ENCODE peak calls at places on chromosomes 2 and 18, in five cellular contexts. One of them, this sample, is unnamed.
A peak's percentile ranks its signal among the peaks of the same experiment; 100 is the strongest.

GRCh38 chr2:3429068-3429610 is 49.6 kb downstream of the TRAPPC12 start:
- ATAC-seq in aorta: no peak
- ATAC-seq in lung: no peak
- ATAC-seq in left lung: no peak
- ATAC-seq in body of pancreas: no peak
- ATAC-seq in this sample: no peak

GRCh38 chr2:58261215-58261614 is 20.1 kb upstream of the FANCL start:
- ATAC-seq in left lung: no peak
- ATAC-seq in body of pancreas: no peak
- ATAC-seq in lung: no peak
- ATAC-seq in aorta: no peak
- ATAC-seq in this sample: no peak

GRCh38 chr18:44716697-44717163 is 36.0 kb downstream of the SETBP1 start:
- ATAC-seq in body of pancreas: no peak
- ATAC-seq in lung: no peak
- ATAC-seq in aorta: no peak
- ATAC-seq in left lung: no peak
- ATAC-seq in this sample: no peak

GRCh38 chr2:239529313-239530015 is 128.6 kb upstream of the HDAC4 start:
- ATAC-seq in left lung: no peak
- ATAC-seq in body of pancreas: no peak
- ATAC-seq in lung: no peak
- ATAC-seq in aorta: no peak
- ATAC-seq in this sample: no peak

GRCh38 chr2:127642706-127643697 is 3.0 kb upstream of the GPR17 start:
- ATAC-seq in lung: no peak
- ATAC-seq in body of pancreas: no peak
- ATAC-seq in left lung: no peak
- ATAC-seq in aorta: no peak
- ATAC-seq in this sample: no peak

GRCh38 chr2:146837857-146838256 is 1007.0 kb upstream of the ACVR2A start:
- ATAC-seq in left lung: peak; percentile 44
- ATAC-seq in aorta: no peak
- ATAC-seq in lung: no peak
- ATAC-seq in body of pancreas: no peak
- ATAC-seq in this sample: no peak

GRCh38 chr2:196160101-196160500 is 11.3 kb downstream of the STK17B start:
- ATAC-seq in body of pancreas: no peak
- ATAC-seq in aorta: no peak
- ATAC-seq in lung: peak; percentile 82
- ATAC-seq in left lung: peak; percentile 92
- ATAC-seq in this sample: peak; percentile 41

GRCh38 chr2:152407806-152408205 is 72.8 kb downstream of the FMNL2 start:
- ATAC-seq in aorta: no peak
- ATAC-seq in left lung: no peak
- ATAC-seq in body of pancreas: no peak
- ATAC-seq in lung: no peak
- ATAC-seq in this sample: no peak

GRCh38 chr2:66581461-66582363 is 146.8 kb downstream of the MEIS1 start:
- ATAC-seq in lung: no peak
- ATAC-seq in aorta: peak; percentile 59
- ATAC-seq in left lung: peak; percentile 16
- ATAC-seq in body of pancreas: peak; percentile 36
- ATAC-seq in this sample: peak; percentile 56

GRCh38 chr2:217790681-217791392 is 212.0 kb downstream of the TNS1 start:
- ATAC-seq in body of pancreas: peak; percentile 13
- ATAC-seq in lung: no peak
- ATAC-seq in left lung: peak; percentile 29
- ATAC-seq in aorta: no peak
- ATAC-seq in this sample: peak; percentile 7

GRCh38 chr18:58177886-58178470 is 134.0 kb downstream of the NEDD4L start:
- ATAC-seq in body of pancreas: no peak
- ATAC-seq in lung: no peak
- ATAC-seq in aorta: no peak
- ATAC-seq in left lung: no peak
- ATAC-seq in this sample: no peak

GRCh38 chr2:64699712-64700111 is 46.0 kb upstream of the SERTAD2 start:
- ATAC-seq in body of pancreas: no peak
- ATAC-seq in lung: no peak
- ATAC-seq in aorta: no peak
- ATAC-seq in left lung: no peak
- ATAC-seq in this sample: no peak

GRCh38 chr2:41782306-41783158 is 265.3 kb upstream of the PKDCC start:
- ATAC-seq in lung: peak; percentile 45
- ATAC-seq in aorta: no peak
- ATAC-seq in left lung: peak; percentile 80
- ATAC-seq in body of pancreas: peak; percentile 59
- ATAC-seq in this sample: no peak

GRCh38 chr2:231672617-231673347 is 35.5 kb upstream of the PTMA start:
- ATAC-seq in body of pancreas: no peak
- ATAC-seq in lung: peak; percentile 54
- ATAC-seq in left lung: peak; percentile 69
- ATAC-seq in aorta: no peak
- ATAC-seq in this sample: peak; percentile 34

GRCh38 chr2:53247986-53248735 is 519.4 kb upstream of the CHAC2 start:
- ATAC-seq in left lung: no peak
- ATAC-seq in aorta: peak; percentile 29
- ATAC-seq in body of pancreas: no peak
- ATAC-seq in lung: no peak
- ATAC-seq in this sample: no peak

GRCh38 chr18:47794725-47795447 is 135.6 kb downstream of the SMAD2 start:
- ATAC-seq in left lung: no peak
- ATAC-seq in body of pancreas: no peak
- ATAC-seq in aorta: no peak
- ATAC-seq in lung: no peak
- ATAC-seq in this sample: peak; percentile 20

GRCh38 chr2:70796247-70796646 is 5.8 kb upstream of the FIGLA start:
- ATAC-seq in aorta: no peak
- ATAC-seq in left lung: no peak
- ATAC-seq in body of pancreas: no peak
- ATAC-seq in lung: no peak
- ATAC-seq in this sample: no peak

GRCh38 chr2:96876811-96877437 is 7.0 kb upstream of the SEMA4C start:
- ATAC-seq in lung: no peak
- ATAC-seq in body of pancreas: no peak
- ATAC-seq in aorta: no peak
- ATAC-seq in left lung: no peak
- ATAC-seq in this sample: no peak

GRCh38 chr2:152546230-152546837 is 170.9 kb downstream of the PRPF40A start:
- ATAC-seq in aorta: no peak
- ATAC-seq in body of pancreas: no peak
- ATAC-seq in left lung: no peak
- ATAC-seq in lung: no peak
- ATAC-seq in this sample: no peak

GRCh38 chr2:11699686-11700670 is 30.0 kb upstream of the NTSR2 start:
- ATAC-seq in body of pancreas: no peak
- ATAC-seq in left lung: no peak
- ATAC-seq in aorta: no peak
- ATAC-seq in lung: no peak
- ATAC-seq in this sample: no peak

GRCh38 chr18:48098007-48098406 is 167.5 kb upstream of the SMAD2 start:
- ATAC-seq in left lung: no peak
- ATAC-seq in aorta: no peak
- ATAC-seq in lung: no peak
- ATAC-seq in body of pancreas: no peak
- ATAC-seq in this sample: no peak

GRCh38 chr2:38213619-38214018 is 137.7 kb upstream of the CYP1B1 start:
- ATAC-seq in body of pancreas: no peak
- ATAC-seq in aorta: no peak
- ATAC-seq in left lung: no peak
- ATAC-seq in lung: no peak
- ATAC-seq in this sample: no peak

GRCh38 chr2:63977904-63978303 is 41.3 kb downstream of the VPS54 start:
- ATAC-seq in left lung: no peak
- ATAC-seq in aorta: no peak
- ATAC-seq in lung: no peak
- ATAC-seq in body of pancreas: no peak
- ATAC-seq in this sample: no peak

GRCh38 chr2:109264595-109265328 is 135.8 kb downstream of the SH3RF3 start:
- ATAC-seq in aorta: peak; percentile 24
- ATAC-seq in lung: peak; percentile 22
- ATAC-seq in left lung: peak; percentile 64
- ATAC-seq in body of pancreas: no peak
- ATAC-seq in this sample: peak; percentile 37

GRCh38 chr18:46333371-46334199 is 229.4 kb downstream of the HAUS1 start:
- ATAC-seq in body of pancreas: peak; percentile 56
- ATAC-seq in lung: peak; percentile 24
- ATAC-seq in aorta: peak; percentile 36
- ATAC-seq in left lung: peak; percentile 65
- ATAC-seq in this sample: peak; percentile 45

GRCh38 chr2:230592775-230593174 is 119.9 kb upstream of the CAB39 start:
- ATAC-seq in aorta: no peak
- ATAC-seq in body of pancreas: no peak
- ATAC-seq in lung: no peak
- ATAC-seq in left lung: no peak
- ATAC-seq in this sample: no peak

DNA sequence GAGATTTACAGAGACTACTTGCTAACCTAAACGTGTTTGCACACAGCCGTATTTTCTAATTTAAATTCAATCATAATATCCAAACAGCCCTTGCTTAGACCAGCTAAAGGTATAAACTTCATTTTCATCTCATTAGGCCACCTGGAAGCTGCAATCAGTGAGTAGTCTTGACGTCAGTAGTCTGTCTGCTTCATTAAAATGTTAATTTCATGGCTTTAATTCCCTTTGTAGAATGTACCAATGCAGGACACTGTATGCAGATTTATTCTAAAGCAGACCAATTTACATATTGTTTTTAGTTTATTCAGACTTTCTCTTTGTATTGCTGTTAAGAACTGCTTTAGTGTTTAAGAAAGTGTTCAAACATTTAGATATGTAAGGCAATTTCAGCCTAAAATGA is 158.1 kb downstream of the LCLAT1 start:
- ATAC-seq in body of pancreas: no peak
- ATAC-seq in left lung: no peak
- ATAC-seq in aorta: no peak
- ATAC-seq in lung: no peak
- ATAC-seq in this sample: no peak
- H3K4me3 ChIP-seq in body of pancreas: no peak overlapping the region
- H3K4me3 ChIP-seq in left lung: no peak overlapping the region
- H3K4me3 ChIP-seq in aorta: no peak overlapping the region
- H3K4me3 ChIP-seq in lung: no peak overlapping the region
- H3K4me3 ChIP-seq in this sample: no peak overlapping the region

GRCh38 chr2:30392097-30392496 is 54.9 kb upstream of the LCLAT1 start:
- ATAC-seq in left lung: peak; percentile 68
- ATAC-seq in aorta: no peak
- ATAC-seq in body of pancreas: no peak
- ATAC-seq in lung: no peak
- ATAC-seq in this sample: no peak
- H3K27ac ChIP-seq in left lung: no peak overlapping the region
- H3K27ac ChIP-seq in aorta: no peak overlapping the region
- H3K27ac ChIP-seq in body of pancreas: no peak overlapping the region
- H3K27ac ChIP-seq in lung: no peak overlapping the region
- H3K27ac ChIP-seq in this sample: no peak overlapping the region

GRCh38 chr2:48380989-48381625 is 148.8 kb upstream of the STON1 start:
- ATAC-seq in lung: no peak
- ATAC-seq in aorta: no peak
- ATAC-seq in body of pancreas: no peak
- ATAC-seq in left lung: no peak
- ATAC-seq in this sample: no peak

GRCh38 chr2:48377646-48378045 is 152.3 kb upstream of the STON1 start:
- ATAC-seq in body of pancreas: no peak
- ATAC-seq in lung: no peak
- ATAC-seq in aorta: no peak
- ATAC-seq in left lung: no peak
- ATAC-seq in this sample: no peak

GRCh38 chr2:48383055-48383454 is 146.9 kb upstream of the STON1 start:
- ATAC-seq in left lung: no peak
- ATAC-seq in body of pancreas: no peak
- ATAC-seq in lung: no peak
- ATAC-seq in aorta: no peak
- ATAC-seq in this sample: no peak
- H3K36me3 ChIP-seq in left lung: no peaks in the 10 kb centered on the region
- H3K36me3 ChIP-seq in body of pancreas: no peaks in the 10 kb centered on the region
- H3K36me3 ChIP-seq in lung: peaks cover 1% of the 10 kb centered on the region
- H3K36me3 ChIP-seq in aorta: no peaks in the 10 kb centered on the region
- H3K36me3 ChIP-seq in this sample: no peaks in the 10 kb centered on the region

DNA sequence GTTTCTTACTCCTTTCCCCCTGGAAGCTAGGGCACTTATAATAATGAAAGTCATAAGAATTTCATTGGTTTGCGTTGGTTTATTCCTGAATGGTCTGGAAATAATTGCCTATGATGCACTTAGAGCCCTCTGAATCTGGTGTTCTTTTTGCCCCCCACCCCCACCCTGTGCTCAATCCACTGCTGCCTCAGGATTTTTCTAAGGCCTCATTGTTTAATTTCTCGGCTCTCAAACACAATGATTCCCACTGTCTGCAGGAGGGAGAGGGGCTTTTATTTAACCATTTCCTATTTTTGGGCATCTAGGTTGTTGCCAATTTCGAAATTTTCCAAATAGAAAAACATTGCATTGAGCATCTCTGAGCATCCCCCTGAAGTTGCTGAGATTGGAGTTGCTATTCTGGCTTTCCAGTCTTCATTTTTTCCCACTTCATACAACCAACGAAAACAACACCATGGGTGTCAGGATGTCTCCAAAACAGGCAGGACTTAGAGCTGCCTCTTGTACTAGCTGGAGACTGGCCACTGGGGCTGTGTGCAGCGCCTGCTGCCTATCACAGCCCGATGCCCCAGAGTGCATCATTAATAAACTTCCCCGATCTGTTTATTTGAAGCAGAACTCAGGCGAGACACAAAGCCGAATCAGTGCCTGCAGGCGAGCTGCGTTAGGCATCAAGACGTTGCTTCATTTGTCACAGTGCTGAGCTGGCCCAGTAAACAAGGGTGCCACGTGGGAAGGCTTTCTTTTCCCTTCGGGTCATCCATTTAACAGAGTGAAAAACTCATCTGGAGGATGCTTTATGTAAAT is 1.8 kb upstream of the PCARE start:
- ATAC-seq in body of pancreas: no peak
- ATAC-seq in aorta: no peak
- ATAC-seq in left lung: no peak
- ATAC-seq in lung: no peak
- ATAC-seq in this sample: no peak
- H3K4me3 ChIP-seq in body of pancreas: no peak overlapping the region
- H3K4me3 ChIP-seq in aorta: no peak overlapping the region
- H3K4me3 ChIP-seq in left lung: no peak overlapping the region
- H3K4me3 ChIP-seq in lung: no peak overlapping the region
- H3K4me3 ChIP-seq in this sample: no peak overlapping the region

GRCh38 chr2:73267008-73267407 is 17.3 kb downstream of the FBXO41 start:
- ATAC-seq in lung: no peak
- ATAC-seq in left lung: no peak
- ATAC-seq in body of pancreas: no peak
- ATAC-seq in aorta: no peak
- ATAC-seq in this sample: no peak

GRCh38 chr2:73264783-73265182 is 19.5 kb downstream of the FBXO41 start:
- ATAC-seq in aorta: no peak
- ATAC-seq in lung: no peak
- ATAC-seq in left lung: no peak
- ATAC-seq in body of pancreas: no peak
- ATAC-seq in this sample: no peak

GRCh38 chr2:73265298-73266060 is 18.8 kb downstream of the FBXO41 start:
- ATAC-seq in lung: no peak
- ATAC-seq in aorta: peak; percentile 8
- ATAC-seq in left lung: no peak
- ATAC-seq in body of pancreas: no peak
- ATAC-seq in this sample: no peak

GRCh38 chr2:73264332-73264606 is 20.0 kb downstream of the FBXO41 start:
- ATAC-seq in body of pancreas: no peak
- ATAC-seq in lung: no peak
- ATAC-seq in aorta: no peak
- ATAC-seq in left lung: no peak
- ATAC-seq in this sample: no peak

GRCh38 chr2:73266061-73266891 is 18.0 kb downstream of the FBXO41 start:
- ATAC-seq in aorta: no peak
- ATAC-seq in lung: no peak
- ATAC-seq in body of pancreas: no peak
- ATAC-seq in left lung: no peak
- ATAC-seq in this sample: no peak
- H3K27ac ChIP-seq in aorta: no peak overlapping the region
- H3K27ac ChIP-seq in lung: no peak overlapping the region
- H3K27ac ChIP-seq in body of pancreas: no peak overlapping the region
- H3K27ac ChIP-seq in left lung: no peak overlapping the region
- H3K27ac ChIP-seq in this sample: no peak overlapping the region